ENCODE peak calls at places on chromosomes 6 and 20, in five cellular contexts. F, O, A, J and C are unnamed samples.
A peak's percentile ranks its signal among the peaks of the same experiment; 100 is the strongest.

GRCh38 chr6:27287751-27288135 is 24.3 kb downstream of the POM121L2 start:
- DNase-seq in F (no peak), O (no peak), A (no peak), J (no peak), C (no peak)

GRCh38 chr6:6793388-6794250 is 205.1 kb downstream of the LY86 start:
- DNase-seq in F (peak; percentile 86), O (no peak), A (no peak), J (peak; percentile 20), C (no peak)

GRCh38 chr6:34529665-34530327 is 26.3 kb downstream of the SPDEF start:
- DNase-seq in F (no peak), O (no peak), A (no peak), J (no peak), C (no peak)

GRCh38 chr6:47416396-47417345 is 60.9 kb upstream of the CD2AP start:
- DNase-seq in F (no peak), O (no peak), A (no peak), J (no peak), C (no peak)

GRCh38 chr6:140153703-140154102 is 779.3 kb upstream of the CITED2 start:
- DNase-seq in F (no peak), O (no peak), A (no peak), J (peak; percentile 21), C (no peak)

GRCh38 chr6:161095916-161096315 is 104.3 kb downstream of the MAP3K4 start:
- DNase-seq in F (no peak), O (no peak), A (no peak), J (no peak), C (no peak)

GRCh38 chr6:150967910-150968309 is 102.4 kb downstream of the MTHFD1L start:
- DNase-seq in F (no peak), O (no peak), A (no peak), J (peak; percentile 16), C (no peak)

GRCh38 chr20:19411811-19412210 is 199.4 kb downstream of the SLC24A3 start:
- DNase-seq in F (no peak), O (no peak), A (no peak), J (no peak), C (no peak)

GRCh38 chr6:37100740-37101139 is 69.2 kb upstream of the PIM1 start:
- DNase-seq in F (no peak), O (no peak), A (no peak), J (no peak), C (no peak)

GRCh38 chr6:55826941-55827340 is 48.4 kb downstream of the BMP5 start:
- DNase-seq in F (no peak), O (no peak), A (no peak), J (no peak), C (no peak)

GRCh38 chr6:108581237-108581931 is 20.7 kb downstream of the FOXO3 start:
- DNase-seq in F (peak; percentile 32), O (peak; percentile 72), A (no peak), J (peak; percentile 94), C (no peak)

GRCh38 chr6:16511048-16511660 is 250.1 kb downstream of the ATXN1 start:
- DNase-seq in F (peak; percentile 31), O (peak; percentile 54), A (no peak), J (peak; percentile 48), C (no peak)

GRCh38 chr20:10338781-10339180 is 95.2 kb downstream of the MKKS start:
- DNase-seq in F (no peak), O (no peak), A (no peak), J (no peak), C (no peak)

GRCh38 chr20:10462516-10462915 is 27.4 kb downstream of the SLX4IP start:
- DNase-seq in F (no peak), O (no peak), A (no peak), J (no peak), C (no peak)

GRCh38 chr6:19851273-19852089 is 14.3 kb downstream of the ID4 start:
- DNase-seq in F (peak; percentile 63), O (peak; percentile 88), A (no peak), J (peak; percentile 83), C (no peak)

GRCh38 chr6:153172815-153173214 is 41.7 kb upstream of the RGS17 start:
- DNase-seq in F (no peak), O (no peak), A (no peak), J (no peak), C (no peak)

GRCh38 chr20:58524814-58525213 is 9.6 kb upstream of the APCDD1L start:
- DNase-seq in F (no peak), O (peak; percentile 57), A (no peak), J (peak; percentile 87), C (no peak)

GRCh38 chr6:127630800-127631199 is 53.8 kb downstream of the C6orf58 start:
- DNase-seq in F (no peak), O (no peak), A (no peak), J (peak; percentile 8), C (no peak)

GRCh38 chr20:43849496-43850197 is 65.0 kb upstream of the TOX2 start:
- DNase-seq in F (no peak), O (peak; percentile 52), A (no peak), J (peak; percentile 86), C (no peak)

GRCh38 chr20:51372176-51372803 is 170.2 kb downstream of the NFATC2 start:
- DNase-seq in F (peak; percentile 59), O (peak; percentile 89), A (peak; percentile 57), J (peak; percentile 79), C (peak; percentile 21)

GRCh38 chr20:40651121-40651520 is 37.9 kb downstream of the MAFB start:
- DNase-seq in F (no peak), O (no peak), A (no peak), J (peak; percentile 63), C (no peak)

GRCh38 chr20:42430525-42431046 is 759.1 kb downstream of the PTPRT start:
- DNase-seq in F (no peak), O (no peak), A (no peak), J (no peak), C (no peak)

GRCh38 chr6:143176090-143177021 is 115.7 kb downstream of the AIG1 start:
- DNase-seq in F (no peak), O (peak; percentile 75), A (no peak), J (peak; percentile 95), C (no peak)

GRCh38 chr6:149896491-149896890 is 1.4 kb downstream of the RAET1E start:
- DNase-seq in F (peak; percentile 30), O (no peak), A (no peak), J (peak; percentile 46), C (no peak)

GRCh38 chr6:31619805-31620585 is 520 bp upstream of the PRRC2A start:
- DNase-seq in F (peak; percentile 99), O (peak; percentile 96), A (peak; percentile 98), J (peak; percentile 100), C (peak; percentile 99)

GRCh38 chr6:111689946-111690345 is 84.3 kb upstream of the TRAF3IP2 start:
- DNase-seq in F (no peak), O (no peak), A (no peak), J (no peak), C (no peak)